ENCODE peak calls at places on chromosomes 12 and 14, in seven cellular contexts. One of them, this sample, is unnamed.

GRCh38 chr12:15662303-15662980 is 126.7 kb downstream of the EPS8 start:
- DNase-seq in heart left ventricle: no peak
- DNase-seq in CD8-positive, alpha-beta memory T cell: no peak
- DNase-seq in breast epithelium: no peak
- DNase-seq in spleen: no peak
- DNase-seq in GM23248: peak; percentile 94
- DNase-seq in neuronal stem cell: no peak
- DNase-seq in this sample: no peak

GRCh38 chr12:27463826-27464554 is 17.5 kb downstream of the SMCO2 start:
- DNase-seq in breast epithelium: no peak
- DNase-seq in neuronal stem cell: no peak
- DNase-seq in spleen: no peak
- DNase-seq in CD8-positive, alpha-beta memory T cell: no peak
- DNase-seq in heart left ventricle: peak; percentile 86
- DNase-seq in GM23248: peak; percentile 80
- DNase-seq in this sample: no peak

GRCh38 chr14:32354716-32355115 is 25.6 kb downstream of the AKAP6 start:
- DNase-seq in GM23248: no peak
- DNase-seq in CD8-positive, alpha-beta memory T cell: no peak
- DNase-seq in spleen: no peak
- DNase-seq in neuronal stem cell: no peak
- DNase-seq in breast epithelium: no peak
- DNase-seq in heart left ventricle: peak; percentile 51
- DNase-seq in this sample: no peak

GRCh38 chr12:20646239-20646827 is 48.8 kb upstream of the SLCO1C1 start:
- DNase-seq in breast epithelium: no peak
- DNase-seq in neuronal stem cell: no peak
- DNase-seq in spleen: no peak
- DNase-seq in CD8-positive, alpha-beta memory T cell: no peak
- DNase-seq in GM23248: peak; percentile 73
- DNase-seq in heart left ventricle: no peak
- DNase-seq in this sample: no peak

GRCh38 chr12:95997911-95998510 is 1.9 kb upstream of the HAL start:
- DNase-seq in breast epithelium: no peak
- DNase-seq in CD8-positive, alpha-beta memory T cell: no peak
- DNase-seq in GM23248: peak; percentile 9
- DNase-seq in spleen: no peak
- DNase-seq in neuronal stem cell: no peak
- DNase-seq in heart left ventricle: no peak
- DNase-seq in this sample: no peak

GRCh38 chr12:119082496-119082895 is 96.2 kb upstream of the HSPB8 start:
- DNase-seq in CD8-positive, alpha-beta memory T cell: no peak
- DNase-seq in neuronal stem cell: no peak
- DNase-seq in heart left ventricle: peak; percentile 86
- DNase-seq in GM23248: no peak
- DNase-seq in spleen: no peak
- DNase-seq in breast epithelium: no peak
- DNase-seq in this sample: no peak

GRCh38 chr14:92514844-92515509 is 1.4 kb downstream of the RIN3 start:
- DNase-seq in CD8-positive, alpha-beta memory T cell: no peak
- DNase-seq in neuronal stem cell: no peak
- DNase-seq in GM23248: peak; percentile 40
- DNase-seq in breast epithelium: no peak
- DNase-seq in spleen: peak; percentile 74
- DNase-seq in heart left ventricle: no peak
- DNase-seq in this sample: no peak

GRCh38 chr12:71592841-71593240 is 70.8 kb downstream of the ZFC3H1 start:
- DNase-seq in CD8-positive, alpha-beta memory T cell: no peak
- DNase-seq in breast epithelium: no peak
- DNase-seq in heart left ventricle: no peak
- DNase-seq in spleen: no peak
- DNase-seq in GM23248: no peak
- DNase-seq in neuronal stem cell: no peak
- DNase-seq in this sample: no peak

GRCh38 chr12:52395761-52396434 is 10.2 kb downstream of the KRT82 start:
- DNase-seq in spleen: peak; percentile 63
- DNase-seq in CD8-positive, alpha-beta memory T cell: no peak
- DNase-seq in GM23248: peak; percentile 56
- DNase-seq in heart left ventricle: no peak
- DNase-seq in neuronal stem cell: no peak
- DNase-seq in breast epithelium: no peak
- DNase-seq in this sample: no peak

GRCh38 chr12:663293-663871 is at the start of gene NINJ2:
- DNase-seq in GM23248: peak; percentile 74
- DNase-seq in spleen: no peak
- DNase-seq in neuronal stem cell: no peak
- DNase-seq in breast epithelium: no peak
- DNase-seq in CD8-positive, alpha-beta memory T cell: no peak
- DNase-seq in heart left ventricle: no peak
- DNase-seq in this sample: no peak

GRCh38 chr12:51592034-51592705 is 1.1 kb downstream of the SCN8A start:
- DNase-seq in breast epithelium: no peak
- DNase-seq in spleen: no peak
- DNase-seq in GM23248: peak; percentile 86
- DNase-seq in neuronal stem cell: peak; percentile 6
- DNase-seq in CD8-positive, alpha-beta memory T cell: no peak
- DNase-seq in heart left ventricle: no peak
- DNase-seq in this sample: no peak

GRCh38 chr12:18461738-18462137 is 200.4 kb downstream of the PIK3C2G start:
- DNase-seq in neuronal stem cell: no peak
- DNase-seq in spleen: no peak
- DNase-seq in CD8-positive, alpha-beta memory T cell: no peak
- DNase-seq in GM23248: peak; percentile 55
- DNase-seq in breast epithelium: no peak
- DNase-seq in heart left ventricle: no peak
- DNase-seq in this sample: no peak

GRCh38 chr12:42299392-42300308 is 26.2 kb downstream of the ZCRB1 start:
- DNase-seq in neuronal stem cell: no peak
- DNase-seq in CD8-positive, alpha-beta memory T cell: peak; percentile 3
- DNase-seq in GM23248: peak; percentile 57
- DNase-seq in spleen: no peak
- DNase-seq in heart left ventricle: no peak
- DNase-seq in breast epithelium: no peak
- DNase-seq in this sample: no peak

GRCh38 chr12:123712780-123713319 is 697 bp downstream of the ATP6V0A2 start:
- DNase-seq in GM23248: peak; percentile 45
- DNase-seq in heart left ventricle: no peak
- DNase-seq in neuronal stem cell: peak; percentile 35
- DNase-seq in breast epithelium: no peak
- DNase-seq in spleen: no peak
- DNase-seq in CD8-positive, alpha-beta memory T cell: no peak
- DNase-seq in this sample: no peak

GRCh38 chr12:56932867-56933266 is 1.3 kb downstream of the SDR9C7 start:
- DNase-seq in neuronal stem cell: no peak
- DNase-seq in spleen: no peak
- DNase-seq in CD8-positive, alpha-beta memory T cell: no peak
- DNase-seq in breast epithelium: no peak
- DNase-seq in heart left ventricle: peak; percentile 44
- DNase-seq in GM23248: no peak
- DNase-seq in this sample: peak; percentile 22

GRCh38 chr14:39488600-39488999 is 56.4 kb upstream of the FBXO33 start:
- DNase-seq in CD8-positive, alpha-beta memory T cell: no peak
- DNase-seq in breast epithelium: no peak
- DNase-seq in neuronal stem cell: peak; percentile 75
- DNase-seq in heart left ventricle: no peak
- DNase-seq in GM23248: peak; percentile 43
- DNase-seq in spleen: no peak
- DNase-seq in this sample: no peak

GRCh38 chr14:77903233-77903632 is 103.3 kb downstream of the ADCK1 start:
- DNase-seq in spleen: no peak
- DNase-seq in breast epithelium: no peak
- DNase-seq in neuronal stem cell: no peak
- DNase-seq in GM23248: peak; percentile 70
- DNase-seq in heart left ventricle: no peak
- DNase-seq in CD8-positive, alpha-beta memory T cell: no peak
- DNase-seq in this sample: no peak

GRCh38 chr14:101600891-101601602 is 39.8 kb downstream of the DIO3 start:
- DNase-seq in breast epithelium: peak; percentile 36
- DNase-seq in neuronal stem cell: no peak
- DNase-seq in spleen: peak; percentile 58
- DNase-seq in GM23248: no peak
- DNase-seq in heart left ventricle: no peak
- DNase-seq in CD8-positive, alpha-beta memory T cell: no peak
- DNase-seq in this sample: no peak

GRCh38 chr14:71238835-71239234 is 331.6 kb downstream of the PCNX1 start:
- DNase-seq in breast epithelium: no peak
- DNase-seq in CD8-positive, alpha-beta memory T cell: no peak
- DNase-seq in spleen: no peak
- DNase-seq in heart left ventricle: no peak
- DNase-seq in GM23248: peak; percentile 16
- DNase-seq in neuronal stem cell: no peak
- DNase-seq in this sample: no peak

GRCh38 chr12:93767524-93767863 is 90.3 kb downstream of the CRADD start:
- DNase-seq in neuronal stem cell: no peak
- DNase-seq in breast epithelium: no peak
- DNase-seq in CD8-positive, alpha-beta memory T cell: no peak
- DNase-seq in heart left ventricle: no peak
- DNase-seq in spleen: no peak
- DNase-seq in GM23248: no peak
- DNase-seq in this sample: no peak

GRCh38 chr14:77139540-77140342 is 1.9 kb downstream of the ZDHHC22 start:
- DNase-seq in CD8-positive, alpha-beta memory T cell: peak; percentile 11
- DNase-seq in heart left ventricle: no peak
- DNase-seq in GM23248: peak; percentile 53
- DNase-seq in breast epithelium: peak; percentile 2
- DNase-seq in spleen: peak; percentile 82
- DNase-seq in neuronal stem cell: peak; percentile 60
- DNase-seq in this sample: no peak

GRCh38 chr14:79608426-79608825 is 602.9 kb downstream of the DIO2 start:
- DNase-seq in breast epithelium: no peak
- DNase-seq in GM23248: no peak
- DNase-seq in neuronal stem cell: no peak
- DNase-seq in CD8-positive, alpha-beta memory T cell: no peak
- DNase-seq in spleen: no peak
- DNase-seq in heart left ventricle: no peak
- DNase-seq in this sample: no peak

GRCh38 chr12:69884386-69884785 is 59.4 kb downstream of the MYRFL start:
- DNase-seq in GM23248: no peak
- DNase-seq in CD8-positive, alpha-beta memory T cell: no peak
- DNase-seq in breast epithelium: no peak
- DNase-seq in heart left ventricle: no peak
- DNase-seq in neuronal stem cell: no peak
- DNase-seq in spleen: no peak
- DNase-seq in this sample: no peak

GRCh38 chr12:103924761-103925641 is 5.2 kb upstream of the HSP90B1 start:
- DNase-seq in GM23248: peak; percentile 78
- DNase-seq in heart left ventricle: no peak
- DNase-seq in breast epithelium: no peak
- DNase-seq in CD8-positive, alpha-beta memory T cell: no peak
- DNase-seq in neuronal stem cell: no peak
- DNase-seq in spleen: no peak
- DNase-seq in this sample: peak; percentile 38

GRCh38 chr12:63362801-63363200 is 211.8 kb upstream of the AVPR1A start:
- DNase-seq in GM23248: no peak
- DNase-seq in spleen: no peak
- DNase-seq in neuronal stem cell: no peak
- DNase-seq in CD8-positive, alpha-beta memory T cell: no peak
- DNase-seq in heart left ventricle: no peak
- DNase-seq in breast epithelium: no peak
- DNase-seq in this sample: no peak

GRCh38 chr14:55328317-55328716 is 57.1 kb downstream of the FBXO34 start:
- DNase-seq in breast epithelium: no peak
- DNase-seq in GM23248: peak; percentile 55
- DNase-seq in heart left ventricle: no peak
- DNase-seq in CD8-positive, alpha-beta memory T cell: no peak
- DNase-seq in neuronal stem cell: no peak
- DNase-seq in spleen: no peak
- DNase-seq in this sample: no peak
- H3K27me3 ChIP-seq in breast epithelium: no peaks in the 10 kb centered on the region
- H3K27me3 ChIP-seq in GM23248: no peaks in the 10 kb centered on the region
- H3K27me3 ChIP-seq in heart left ventricle: no peaks in the 10 kb centered on the region
- H3K27me3 ChIP-seq in CD8-positive, alpha-beta memory T cell: no peaks in the 10 kb centered on the region
- H3K27me3 ChIP-seq in neuronal stem cell: no peaks in the 10 kb centered on the region
- H3K27me3 ChIP-seq in spleen: no peaks in the 10 kb centered on the region
- H3K27me3 ChIP-seq in this sample: no peaks in the 10 kb centered on the region

GRCh38 chr12:11794751-11795150 is 145.3 kb downstream of the ETV6 start:
- DNase-seq in GM23248: no peak
- DNase-seq in heart left ventricle: no peak
- DNase-seq in breast epithelium: no peak
- DNase-seq in spleen: no peak
- DNase-seq in neuronal stem cell: no peak
- DNase-seq in CD8-positive, alpha-beta memory T cell: no peak
- DNase-seq in this sample: no peak

GRCh38 chr12:11795910-11796459 is 146.5 kb downstream of the ETV6 start:
- DNase-seq in CD8-positive, alpha-beta memory T cell: no peak
- DNase-seq in heart left ventricle: no peak
- DNase-seq in neuronal stem cell: peak; percentile 27
- DNase-seq in spleen: no peak
- DNase-seq in breast epithelium: no peak
- DNase-seq in GM23248: peak; percentile 38
- DNase-seq in this sample: no peak

GRCh38 chr12:11795192-11795909 is 145.9 kb downstream of the ETV6 start:
- DNase-seq in heart left ventricle: no peak
- DNase-seq in neuronal stem cell: no peak
- DNase-seq in CD8-positive, alpha-beta memory T cell: no peak
- DNase-seq in breast epithelium: no peak
- DNase-seq in spleen: no peak
- DNase-seq in GM23248: peak; percentile 22
- DNase-seq in this sample: no peak

GRCh38 chr12:11793896-11794295 is 144.4 kb downstream of the ETV6 start:
- DNase-seq in breast epithelium: no peak
- DNase-seq in spleen: no peak
- DNase-seq in heart left ventricle: no peak
- DNase-seq in GM23248: no peak
- DNase-seq in neuronal stem cell: no peak
- DNase-seq in CD8-positive, alpha-beta memory T cell: no peak
- DNase-seq in this sample: no peak

DNA sequence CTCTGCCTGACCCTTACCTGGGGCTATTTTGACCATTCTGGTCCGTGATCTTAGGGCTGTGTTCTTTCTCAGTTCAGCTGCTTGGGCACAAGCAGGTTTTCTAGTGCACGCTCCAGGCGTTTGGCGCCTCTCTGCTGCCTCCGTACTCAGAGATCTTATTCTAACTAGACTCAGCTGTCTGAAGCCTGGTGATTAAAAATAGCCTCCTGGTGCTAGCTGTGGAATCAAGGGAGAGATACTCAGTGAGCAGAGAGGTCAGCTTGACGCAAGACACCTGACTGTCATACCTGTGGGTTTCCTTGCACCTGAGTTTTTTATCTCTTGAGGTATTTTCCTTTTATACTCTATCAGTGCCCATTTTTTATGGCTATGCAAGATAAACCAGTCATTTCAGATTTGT is 144.8 kb downstream of the ETV6 start:
- DNase-seq in neuronal stem cell: no peak
- DNase-seq in GM23248: no peak
- DNase-seq in heart left ventricle: no peak
- DNase-seq in spleen: no peak
- DNase-seq in breast epithelium: no peak
- DNase-seq in CD8-positive, alpha-beta memory T cell: no peak
- DNase-seq in this sample: peak; percentile 66
- H3K4me1 ChIP-seq in neuronal stem cell: peaks cover 22% of the 10 kb centered on the region
- H3K4me1 ChIP-seq in GM23248: peaks cover 41% of the 10 kb centered on the region
- H3K4me1 ChIP-seq in heart left ventricle: peaks cover 62% of the 10 kb centered on the region
- H3K4me1 ChIP-seq in spleen: peaks cover 67% of the 10 kb centered on the region
- H3K4me1 ChIP-seq in breast epithelium: peaks cover 26% of the 10 kb centered on the region
- H3K4me1 ChIP-seq in CD8-positive, alpha-beta memory T cell: peaks cover 13% of the 10 kb centered on the region
- H3K4me1 ChIP-seq in this sample: peaks cover 69% of the 10 kb centered on the region

GRCh38 chr12:48970702-48971334 is 717 bp downstream of the WNT10B start:
- DNase-seq in CD8-positive, alpha-beta memory T cell: no peak
- DNase-seq in breast epithelium: no peak
- DNase-seq in spleen: no peak
- DNase-seq in heart left ventricle: no peak
- DNase-seq in neuronal stem cell: no peak
- DNase-seq in GM23248: no peak
- DNase-seq in this sample: no peak
- H3K27me3 ChIP-seq in CD8-positive, alpha-beta memory T cell: peaks cover 42% of the 10 kb centered on the region
- H3K27me3 ChIP-seq in breast epithelium: peaks cover 12% of the 10 kb centered on the region
- H3K27me3 ChIP-seq in spleen: peaks cover 9% of the 10 kb centered on the region
- H3K27me3 ChIP-seq in heart left ventricle: peaks cover 70% of the 10 kb centered on the region
- H3K27me3 ChIP-seq in neuronal stem cell: peaks cover 94% of the 10 kb centered on the region
- H3K27me3 ChIP-seq in GM23248: peaks cover 6% of the 10 kb centered on the region
- H3K27me3 ChIP-seq in this sample: peaks cover 55% of the 10 kb centered on the region

GRCh38 chr12:106644335-106645073 is 61.7 kb downstream of the RFX4 start:
- DNase-seq in spleen: no peak
- DNase-seq in GM23248: no peak
- DNase-seq in heart left ventricle: no peak
- DNase-seq in neuronal stem cell: no peak
- DNase-seq in breast epithelium: no peak
- DNase-seq in CD8-positive, alpha-beta memory T cell: no peak
- DNase-seq in this sample: no peak
- H3K4me1 ChIP-seq in spleen: no peaks in the 10 kb centered on the region
- H3K4me1 ChIP-seq in GM23248: no peaks in the 10 kb centered on the region
- H3K4me1 ChIP-seq in heart left ventricle: no peaks in the 10 kb centered on the region
- H3K4me1 ChIP-seq in neuronal stem cell: peaks cover 8% of the 10 kb centered on the region
- H3K4me1 ChIP-seq in breast epithelium: no peaks in the 10 kb centered on the region
- H3K4me1 ChIP-seq in CD8-positive, alpha-beta memory T cell: no peaks in the 10 kb centered on the region
- H3K4me1 ChIP-seq in this sample: peaks cover 7% of the 10 kb centered on the region